ENCODE peak calls at places on chromosomes 16 and 17, in six cellular contexts. One of them, this sample, is unnamed.

GRCh38 chr16:47695746-47696145 is 234.6 kb downstream of the PHKB start:
- DNase-seq in AG09319: no peak
- DNase-seq in activated B cell treated with CpG ODN at 0.5 μM for 24 hours: no peak
- DNase-seq in endothelial cell of umbilical vein: peak
- DNase-seq in breast epithelium: no peak
- DNase-seq in dorsolateral prefrontal cortex: no peak
- DNase-seq in this sample: no peak

GRCh38 chr16:14280541-14280940 is 209.4 kb downstream of the MRTFB start:
- DNase-seq in AG09319: no peak
- DNase-seq in activated B cell treated with CpG ODN at 0.5 μM for 24 hours: no peak
- DNase-seq in endothelial cell of umbilical vein: no peak
- DNase-seq in breast epithelium: no peak
- DNase-seq in dorsolateral prefrontal cortex: no peak
- DNase-seq in this sample: no peak

GRCh38 chr17:64074704-64075484 is 54.5 kb upstream of the ICAM2 start:
- DNase-seq in AG09319: no peak
- DNase-seq in activated B cell treated with CpG ODN at 0.5 μM for 24 hours: no peak
- DNase-seq in endothelial cell of umbilical vein: no peak
- DNase-seq in breast epithelium: no peak
- DNase-seq in dorsolateral prefrontal cortex: no peak
- DNase-seq in this sample: no peak

GRCh38 chr17:56521439-56522141 is 71.9 kb upstream of the NOG start:
- DNase-seq in AG09319: no peak
- DNase-seq in activated B cell treated with CpG ODN at 0.5 μM for 24 hours: no peak
- DNase-seq in endothelial cell of umbilical vein: no peak
- DNase-seq in breast epithelium: no peak
- DNase-seq in dorsolateral prefrontal cortex: no peak
- DNase-seq in this sample: no peak

GRCh38 chr16:67653131-67654068 is 6.7 kb downstream of the ACD start:
- DNase-seq in AG09319: no peak
- DNase-seq in activated B cell treated with CpG ODN at 0.5 μM for 24 hours: no peak
- DNase-seq in endothelial cell of umbilical vein: no peak
- DNase-seq in breast epithelium: no peak
- DNase-seq in dorsolateral prefrontal cortex: peak
- DNase-seq in this sample: no peak

GRCh38 chr16:2170080-2170479 is 14.5 kb downstream of the TRAF7 start:
- DNase-seq in AG09319: no peak
- DNase-seq in activated B cell treated with CpG ODN at 0.5 μM for 24 hours: no peak
- DNase-seq in endothelial cell of umbilical vein: peak
- DNase-seq in breast epithelium: no peak
- DNase-seq in dorsolateral prefrontal cortex: no peak
- DNase-seq in this sample: no peak

GRCh38 chr17:83155128-83156081 is 76.0 kb downstream of the METRNL start:
- DNase-seq in AG09319: peak
- DNase-seq in activated B cell treated with CpG ODN at 0.5 μM for 24 hours: no peak
- DNase-seq in endothelial cell of umbilical vein: peak
- DNase-seq in breast epithelium: peak
- DNase-seq in dorsolateral prefrontal cortex: no peak
- DNase-seq in this sample: peak

GRCh38 chr17:3024346-3024745 is 39.1 kb downstream of the OR1D5 start:
- DNase-seq in AG09319: no peak
- DNase-seq in activated B cell treated with CpG ODN at 0.5 μM for 24 hours: no peak
- DNase-seq in endothelial cell of umbilical vein: no peak
- DNase-seq in breast epithelium: no peak
- DNase-seq in dorsolateral prefrontal cortex: no peak
- DNase-seq in this sample: no peak

GRCh38 chr16:24853830-24854229 is 8.1 kb downstream of the SLC5A11 start:
- DNase-seq in AG09319: no peak
- DNase-seq in activated B cell treated with CpG ODN at 0.5 μM for 24 hours: no peak
- DNase-seq in endothelial cell of umbilical vein: peak
- DNase-seq in breast epithelium: no peak
- DNase-seq in dorsolateral prefrontal cortex: peak
- DNase-seq in this sample: peak

GRCh38 chr17:82230627-82231311 is 1.9 kb downstream of the SLC16A3 start:
- DNase-seq in AG09319: peak
- DNase-seq in activated B cell treated with CpG ODN at 0.5 μM for 24 hours: peak
- DNase-seq in endothelial cell of umbilical vein: peak
- DNase-seq in breast epithelium: no peak
- DNase-seq in dorsolateral prefrontal cortex: peak
- DNase-seq in this sample: peak

GRCh38 chr17:46158323-46159296 is 34.6 kb downstream of the KANSL1 start:
- DNase-seq in AG09319: no peak
- DNase-seq in activated B cell treated with CpG ODN at 0.5 μM for 24 hours: no peak
- DNase-seq in endothelial cell of umbilical vein: no peak
- DNase-seq in breast epithelium: no peak
- DNase-seq in dorsolateral prefrontal cortex: no peak
- DNase-seq in this sample: no peak

GRCh38 chr16:68085259-68086071 is at the start of gene NFATC3:
- DNase-seq in AG09319: peak
- DNase-seq in activated B cell treated with CpG ODN at 0.5 μM for 24 hours: peak
- DNase-seq in endothelial cell of umbilical vein: peak
- DNase-seq in breast epithelium: peak
- DNase-seq in dorsolateral prefrontal cortex: peak
- DNase-seq in this sample: peak

GRCh38 chr16:1983544-1984346 is at the start of gene GFER:
- DNase-seq in AG09319: peak
- DNase-seq in activated B cell treated with CpG ODN at 0.5 μM for 24 hours: peak
- DNase-seq in endothelial cell of umbilical vein: peak
- DNase-seq in breast epithelium: no peak
- DNase-seq in dorsolateral prefrontal cortex: peak
- DNase-seq in this sample: peak

GRCh38 chr16:23013484-23013883 is 135.8 kb downstream of the USP31 start:
- DNase-seq in AG09319: no peak
- DNase-seq in activated B cell treated with CpG ODN at 0.5 μM for 24 hours: no peak
- DNase-seq in endothelial cell of umbilical vein: peak
- DNase-seq in breast epithelium: no peak
- DNase-seq in dorsolateral prefrontal cortex: no peak
- DNase-seq in this sample: no peak

GRCh38 chr17:8698142-8699050 is 46.2 kb downstream of the CCDC42 start:
- DNase-seq in AG09319: no peak
- DNase-seq in activated B cell treated with CpG ODN at 0.5 μM for 24 hours: no peak
- DNase-seq in endothelial cell of umbilical vein: peak
- DNase-seq in breast epithelium: peak
- DNase-seq in dorsolateral prefrontal cortex: peak
- DNase-seq in this sample: no peak

GRCh38 chr16:58421029-58421428 is 28.8 kb downstream of the GINS3 start:
- DNase-seq in AG09319: no peak
- DNase-seq in activated B cell treated with CpG ODN at 0.5 μM for 24 hours: no peak
- DNase-seq in endothelial cell of umbilical vein: no peak
- DNase-seq in breast epithelium: no peak
- DNase-seq in dorsolateral prefrontal cortex: no peak
- DNase-seq in this sample: no peak

GRCh38 chr16:67506468-67506867 is 22.2 kb upstream of the RIPOR1 start:
- DNase-seq in AG09319: no peak
- DNase-seq in activated B cell treated with CpG ODN at 0.5 μM for 24 hours: no peak
- DNase-seq in endothelial cell of umbilical vein: no peak
- DNase-seq in breast epithelium: no peak
- DNase-seq in dorsolateral prefrontal cortex: no peak
- DNase-seq in this sample: no peak

GRCh38 chr17:32335647-32336046 is 6.3 kb downstream of the C17orf75 start:
- DNase-seq in AG09319: no peak
- DNase-seq in activated B cell treated with CpG ODN at 0.5 μM for 24 hours: no peak
- DNase-seq in endothelial cell of umbilical vein: no peak
- DNase-seq in breast epithelium: no peak
- DNase-seq in dorsolateral prefrontal cortex: no peak
- DNase-seq in this sample: no peak

GRCh38 chr16:10180042-10180770 is 2.0 kb downstream of the GRIN2A start:
- DNase-seq in AG09319: no peak
- DNase-seq in activated B cell treated with CpG ODN at 0.5 μM for 24 hours: no peak
- DNase-seq in endothelial cell of umbilical vein: no peak
- DNase-seq in breast epithelium: no peak
- DNase-seq in dorsolateral prefrontal cortex: no peak
- DNase-seq in this sample: no peak

GRCh38 chr16:10178079-10178478 is 4.1 kb downstream of the GRIN2A start:
- DNase-seq in AG09319: no peak
- DNase-seq in activated B cell treated with CpG ODN at 0.5 μM for 24 hours: no peak
- DNase-seq in endothelial cell of umbilical vein: no peak
- DNase-seq in breast epithelium: no peak
- DNase-seq in dorsolateral prefrontal cortex: no peak
- DNase-seq in this sample: no peak

GRCh38 chr16:10181196-10182162 is 749 bp downstream of the GRIN2A start:
- DNase-seq in AG09319: peak
- DNase-seq in activated B cell treated with CpG ODN at 0.5 μM for 24 hours: peak
- DNase-seq in endothelial cell of umbilical vein: peak
- DNase-seq in breast epithelium: peak
- DNase-seq in dorsolateral prefrontal cortex: peak
- DNase-seq in this sample: peak

GRCh38 chr16:10182186-10182683 is at the start of gene GRIN2A:
- DNase-seq in AG09319: no peak
- DNase-seq in activated B cell treated with CpG ODN at 0.5 μM for 24 hours: peak
- DNase-seq in endothelial cell of umbilical vein: no peak
- DNase-seq in breast epithelium: no peak
- DNase-seq in dorsolateral prefrontal cortex: peak
- DNase-seq in this sample: no peak

DNA sequence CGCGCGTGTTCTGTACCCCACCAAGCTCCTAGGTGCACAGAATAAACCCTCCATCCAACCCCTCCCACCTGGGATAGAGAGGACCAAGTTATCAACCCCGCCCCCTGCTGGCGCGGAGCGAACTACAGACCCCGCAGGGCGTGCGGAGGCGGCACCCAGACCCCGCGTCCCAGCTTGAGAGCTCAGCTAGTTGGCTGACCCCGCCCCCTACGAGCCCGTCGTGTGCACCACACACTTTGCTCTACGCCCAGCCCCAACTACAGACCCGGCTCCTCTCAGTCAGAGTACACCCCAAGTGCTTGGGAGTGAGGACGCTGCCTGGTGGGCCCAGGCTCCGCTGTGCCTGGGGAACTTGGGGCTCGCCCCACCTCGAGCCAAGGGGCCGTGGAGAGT is 1.5 kb downstream of the GRIN2A start:
- DNase-seq in AG09319: no peak
- DNase-seq in activated B cell treated with CpG ODN at 0.5 μM for 24 hours: peak
- DNase-seq in endothelial cell of umbilical vein: no peak
- DNase-seq in breast epithelium: no peak
- DNase-seq in dorsolateral prefrontal cortex: peak
- DNase-seq in this sample: no peak
- TF ChIP-seq CTCF in AG09319: peak
- TF ChIP-seq CTCF in activated B cell treated with CpG ODN at 0.5 μM for 24 hours: no peak
- TF ChIP-seq CTCF in endothelial cell of umbilical vein: peak
- TF ChIP-seq CTCF in breast epithelium: no peak
- TF ChIP-seq CTCF in dorsolateral prefrontal cortex: peak
- TF ChIP-seq CTCF in this sample: peak

GRCh38 chr16:56851671-56852400 is 13.2 kb upstream of the SLC12A3 start:
- DNase-seq in AG09319: no peak
- DNase-seq in activated B cell treated with CpG ODN at 0.5 μM for 24 hours: no peak
- DNase-seq in endothelial cell of umbilical vein: peak
- DNase-seq in breast epithelium: no peak
- DNase-seq in dorsolateral prefrontal cortex: peak
- DNase-seq in this sample: no peak
- TF ChIP-seq CTCF in AG09319: peak
- TF ChIP-seq CTCF in activated B cell treated with CpG ODN at 0.5 μM for 24 hours: no peak
- TF ChIP-seq CTCF in endothelial cell of umbilical vein: peak
- TF ChIP-seq CTCF in breast epithelium: no peak
- TF ChIP-seq CTCF in dorsolateral prefrontal cortex: peak
- TF ChIP-seq CTCF in this sample: peak

DNA sequence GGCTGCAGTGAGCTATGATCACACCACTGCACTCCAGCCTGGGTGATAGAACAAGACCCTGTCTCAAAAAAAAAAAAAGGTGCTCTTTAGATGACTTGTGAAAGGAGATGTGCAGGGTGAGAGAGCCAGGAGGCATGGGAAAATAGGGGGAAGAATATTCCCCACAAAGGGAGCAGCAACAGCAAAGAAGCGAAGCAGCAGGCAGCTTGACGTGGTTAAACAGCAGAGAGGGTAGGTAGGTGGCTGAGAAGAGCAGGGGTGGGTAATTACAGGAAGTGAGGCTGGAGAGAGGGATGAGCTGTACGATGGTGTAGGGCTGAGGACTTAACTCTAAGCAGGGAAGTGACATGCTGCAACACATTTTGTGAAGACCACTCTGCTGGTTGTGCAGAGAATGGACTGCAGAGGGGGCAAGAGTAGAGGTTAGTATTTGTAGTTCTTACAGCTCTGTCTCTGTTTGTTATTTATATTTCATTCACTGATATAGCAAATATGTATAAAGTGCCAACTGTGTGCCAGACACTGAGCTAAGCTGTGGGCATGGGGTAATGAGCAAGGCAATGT is 1.6 kb downstream of the HEATR3 start:
- DNase-seq in AG09319: peak
- DNase-seq in activated B cell treated with CpG ODN at 0.5 μM for 24 hours: no peak
- DNase-seq in endothelial cell of umbilical vein: peak
- DNase-seq in breast epithelium: no peak
- DNase-seq in dorsolateral prefrontal cortex: no peak
- DNase-seq in this sample: peak
- TF ChIP-seq CTCF in AG09319: peak
- TF ChIP-seq CTCF in activated B cell treated with CpG ODN at 0.5 μM for 24 hours: no peak
- TF ChIP-seq CTCF in endothelial cell of umbilical vein: peak
- TF ChIP-seq CTCF in breast epithelium: no peak
- TF ChIP-seq CTCF in dorsolateral prefrontal cortex: peak
- TF ChIP-seq CTCF in this sample: peak

GRCh38 chr16:89063768-89064320 is 29.8 kb upstream of the ACSF3 start:
- DNase-seq in AG09319: no peak
- DNase-seq in activated B cell treated with CpG ODN at 0.5 μM for 24 hours: no peak
- DNase-seq in endothelial cell of umbilical vein: no peak
- DNase-seq in breast epithelium: no peak
- DNase-seq in dorsolateral prefrontal cortex: no peak
- DNase-seq in this sample: no peak

GRCh38 chr16:89062389-89063345 is 31.0 kb upstream of the ACSF3 start:
- DNase-seq in AG09319: no peak
- DNase-seq in activated B cell treated with CpG ODN at 0.5 μM for 24 hours: no peak
- DNase-seq in endothelial cell of umbilical vein: no peak
- DNase-seq in breast epithelium: no peak
- DNase-seq in dorsolateral prefrontal cortex: no peak
- DNase-seq in this sample: no peak

GRCh38 chr16:89066746-89067145 is 26.9 kb upstream of the ACSF3 start:
- DNase-seq in AG09319: no peak
- DNase-seq in activated B cell treated with CpG ODN at 0.5 μM for 24 hours: no peak
- DNase-seq in endothelial cell of umbilical vein: no peak
- DNase-seq in breast epithelium: no peak
- DNase-seq in dorsolateral prefrontal cortex: no peak
- DNase-seq in this sample: no peak

GRCh38 chr16:89065445-89065795 is 28.2 kb upstream of the ACSF3 start:
- DNase-seq in AG09319: no peak
- DNase-seq in activated B cell treated with CpG ODN at 0.5 μM for 24 hours: no peak
- DNase-seq in endothelial cell of umbilical vein: no peak
- DNase-seq in breast epithelium: no peak
- DNase-seq in dorsolateral prefrontal cortex: no peak
- DNase-seq in this sample: no peak

DNA sequence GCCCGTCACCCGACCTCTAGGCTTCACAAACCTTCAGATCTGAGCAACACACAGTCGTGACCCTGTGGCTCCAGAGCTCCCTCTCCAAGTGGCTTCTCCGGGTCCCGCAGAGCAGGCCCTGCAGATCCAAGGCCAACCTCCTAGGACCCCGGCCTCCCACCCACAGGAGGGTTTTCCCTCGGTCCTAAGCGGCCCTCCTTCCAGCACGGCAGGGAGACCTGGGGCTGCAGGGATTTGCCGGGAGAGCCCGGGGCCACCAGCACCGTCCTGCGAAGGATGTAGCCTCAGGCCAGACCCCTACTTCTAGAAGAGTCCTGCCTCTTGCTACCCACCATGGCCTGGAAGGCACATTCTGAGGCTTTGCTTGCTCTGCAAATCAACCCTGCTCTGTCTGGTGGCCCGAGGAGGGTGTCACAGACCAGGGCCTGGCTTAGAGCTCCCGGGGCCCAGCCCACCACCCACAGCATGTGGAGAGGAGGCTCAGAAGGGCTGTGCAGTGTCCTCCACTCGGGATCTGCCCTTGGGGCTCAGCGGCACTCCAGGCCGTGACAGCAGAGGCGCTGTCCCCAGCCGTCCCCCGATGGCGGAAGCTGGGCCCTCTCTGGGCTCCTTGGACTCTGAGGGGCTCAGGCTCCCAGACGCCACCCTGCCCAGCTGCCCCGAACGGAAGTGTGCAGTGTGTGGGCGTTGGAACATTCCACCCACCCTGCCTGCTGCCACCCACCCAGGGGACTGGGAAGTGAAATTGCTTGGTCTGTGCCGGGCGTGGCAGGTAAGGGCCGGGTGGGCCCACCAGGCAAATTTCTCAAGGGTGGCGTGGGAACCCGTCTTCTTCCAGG is 28.8 kb upstream of the ACSF3 start:
- DNase-seq in AG09319: no peak
- DNase-seq in activated B cell treated with CpG ODN at 0.5 μM for 24 hours: peak
- DNase-seq in endothelial cell of umbilical vein: no peak
- DNase-seq in breast epithelium: no peak
- DNase-seq in dorsolateral prefrontal cortex: no peak
- DNase-seq in this sample: no peak
- TF ChIP-seq CTCF in AG09319: no peak
- TF ChIP-seq CTCF in activated B cell treated with CpG ODN at 0.5 μM for 24 hours: no peak
- TF ChIP-seq CTCF in endothelial cell of umbilical vein: no peak
- TF ChIP-seq CTCF in breast epithelium: no peak
- TF ChIP-seq CTCF in dorsolateral prefrontal cortex: no peak
- TF ChIP-seq CTCF in this sample: no peak

This sample was measured in astrocyte of the cerebellum.